ENCODE peak calls at places on chromosome 2, in nine cellular contexts. One of them, this sample, is unnamed.

GRCh38 chr2:85254540-85255261 is 73.1 kb downstream of the TGOLN2 start:
- DNase-seq in lung: no peak
- DNase-seq in uterus: no peak
- DNase-seq in upper lobe of right lung: no peak
- DNase-seq in aorta: no peak
- DNase-seq in fibroblast of lung: no peak
- DNase-seq in HAP-1: no peak
- DNase-seq in astrocyte: no peak
- DNase-seq in WERI-Rb-1: peak; percentile 42
- DNase-seq in this sample: no peak

GRCh38 chr2:34936089-34936488 is 1337.0 kb upstream of the FAM98A start:
- DNase-seq in uterus: no peak
- DNase-seq in upper lobe of right lung: no peak
- DNase-seq in aorta: no peak
- DNase-seq in lung: no peak
- DNase-seq in astrocyte: no peak
- DNase-seq in WERI-Rb-1: no peak
- DNase-seq in fibroblast of lung: no peak
- DNase-seq in HAP-1: no peak
- DNase-seq in this sample: no peak

GRCh38 chr2:4628931-4629565 is 925.7 kb downstream of the DCDC2C start:
- DNase-seq in HAP-1: no peak
- DNase-seq in aorta: no peak
- DNase-seq in upper lobe of right lung: no peak
- DNase-seq in WERI-Rb-1: no peak
- DNase-seq in uterus: no peak
- DNase-seq in astrocyte: no peak
- DNase-seq in fibroblast of lung: no peak
- DNase-seq in lung: no peak
- DNase-seq in this sample: no peak

GRCh38 chr2:45275235-45275805 is 266.1 kb upstream of the SIX2 start:
- DNase-seq in upper lobe of right lung: no peak
- DNase-seq in lung: no peak
- DNase-seq in aorta: no peak
- DNase-seq in astrocyte: peak; percentile 30
- DNase-seq in HAP-1: no peak
- DNase-seq in uterus: no peak
- DNase-seq in fibroblast of lung: peak; percentile 38
- DNase-seq in WERI-Rb-1: no peak
- DNase-seq in this sample: peak; percentile 59

GRCh38 chr2:154908312-154908711 is 209.8 kb downstream of the KCNJ3 start:
- DNase-seq in fibroblast of lung: no peak
- DNase-seq in aorta: no peak
- DNase-seq in upper lobe of right lung: no peak
- DNase-seq in astrocyte: no peak
- DNase-seq in WERI-Rb-1: no peak
- DNase-seq in uterus: no peak
- DNase-seq in HAP-1: no peak
- DNase-seq in lung: no peak
- DNase-seq in this sample: no peak

GRCh38 chr2:230658877-230659652 is 53.6 kb upstream of the CAB39 start:
- DNase-seq in fibroblast of lung: no peak
- DNase-seq in astrocyte: no peak
- DNase-seq in WERI-Rb-1: no peak
- DNase-seq in uterus: no peak
- DNase-seq in lung: no peak
- DNase-seq in upper lobe of right lung: no peak
- DNase-seq in aorta: no peak
- DNase-seq in HAP-1: no peak
- DNase-seq in this sample: no peak

GRCh38 chr2:227608469-227609338 is 5.9 kb downstream of the SCYGR3 start:
- DNase-seq in upper lobe of right lung: no peak
- DNase-seq in astrocyte: no peak
- DNase-seq in fibroblast of lung: no peak
- DNase-seq in uterus: no peak
- DNase-seq in HAP-1: no peak
- DNase-seq in aorta: no peak
- DNase-seq in WERI-Rb-1: no peak
- DNase-seq in lung: no peak
- DNase-seq in this sample: no peak

GRCh38 chr2:239012228-239012627 is 164.3 kb downstream of the TWIST2 start:
- DNase-seq in fibroblast of lung: no peak
- DNase-seq in WERI-Rb-1: no peak
- DNase-seq in lung: no peak
- DNase-seq in astrocyte: no peak
- DNase-seq in upper lobe of right lung: peak; percentile 36
- DNase-seq in HAP-1: no peak
- DNase-seq in aorta: no peak
- DNase-seq in uterus: no peak
- DNase-seq in this sample: no peak

GRCh38 chr2:72112421-72112820 is 35.2 kb downstream of the CYP26B1 start:
- DNase-seq in uterus: no peak
- DNase-seq in astrocyte: peak; percentile 58
- DNase-seq in upper lobe of right lung: no peak
- DNase-seq in lung: no peak
- DNase-seq in aorta: no peak
- DNase-seq in WERI-Rb-1: no peak
- DNase-seq in HAP-1: no peak
- DNase-seq in fibroblast of lung: peak; percentile 19
- DNase-seq in this sample: peak; percentile 49

GRCh38 chr2:63424329-63425078 is 163.8 kb downstream of the WDPCP start:
- DNase-seq in uterus: no peak
- DNase-seq in WERI-Rb-1: peak; percentile 31
- DNase-seq in upper lobe of right lung: no peak
- DNase-seq in fibroblast of lung: peak; percentile 59
- DNase-seq in astrocyte: no peak
- DNase-seq in lung: no peak
- DNase-seq in HAP-1: peak; percentile 73
- DNase-seq in aorta: no peak
- DNase-seq in this sample: peak; percentile 54

GRCh38 chr2:62145478-62146100 is 50.3 kb upstream of the B3GNT2 start:
- DNase-seq in lung: no peak
- DNase-seq in WERI-Rb-1: no peak
- DNase-seq in fibroblast of lung: no peak
- DNase-seq in upper lobe of right lung: no peak
- DNase-seq in astrocyte: no peak
- DNase-seq in uterus: no peak
- DNase-seq in aorta: no peak
- DNase-seq in HAP-1: no peak
- DNase-seq in this sample: no peak

GRCh38 chr2:52632543-52632942 is 1135.1 kb upstream of the CHAC2 start:
- DNase-seq in WERI-Rb-1: peak; percentile 51
- DNase-seq in astrocyte: no peak
- DNase-seq in uterus: no peak
- DNase-seq in fibroblast of lung: no peak
- DNase-seq in aorta: no peak
- DNase-seq in lung: no peak
- DNase-seq in upper lobe of right lung: no peak
- DNase-seq in HAP-1: no peak
- DNase-seq in this sample: no peak

GRCh38 chr2:66925128-66925527 is 472.0 kb upstream of the ETAA1 start:
- DNase-seq in lung: no peak
- DNase-seq in HAP-1: no peak
- DNase-seq in uterus: no peak
- DNase-seq in WERI-Rb-1: no peak
- DNase-seq in fibroblast of lung: peak; percentile 20
- DNase-seq in astrocyte: peak; percentile 66
- DNase-seq in upper lobe of right lung: no peak
- DNase-seq in aorta: no peak
- DNase-seq in this sample: peak; percentile 43

GRCh38 chr2:234453216-234453615 is 43.7 kb downstream of the ARL4C start:
- DNase-seq in aorta: no peak
- DNase-seq in WERI-Rb-1: no peak
- DNase-seq in lung: no peak
- DNase-seq in uterus: no peak
- DNase-seq in astrocyte: no peak
- DNase-seq in HAP-1: no peak
- DNase-seq in fibroblast of lung: no peak
- DNase-seq in upper lobe of right lung: no peak
- DNase-seq in this sample: peak; percentile 72

GRCh38 chr2:116319001-116319400 is 1495.5 kb upstream of the DDX18 start:
- DNase-seq in upper lobe of right lung: no peak
- DNase-seq in fibroblast of lung: no peak
- DNase-seq in astrocyte: no peak
- DNase-seq in aorta: no peak
- DNase-seq in lung: no peak
- DNase-seq in WERI-Rb-1: no peak
- DNase-seq in HAP-1: peak; percentile 63
- DNase-seq in uterus: no peak
- DNase-seq in this sample: no peak

GRCh38 chr2:28499298-28499697 is 3.4 kb downstream of the PLB1 start:
- DNase-seq in lung: no peak
- DNase-seq in upper lobe of right lung: no peak
- DNase-seq in aorta: no peak
- DNase-seq in WERI-Rb-1: no peak
- DNase-seq in fibroblast of lung: no peak
- DNase-seq in uterus: no peak
- DNase-seq in astrocyte: no peak
- DNase-seq in HAP-1: no peak
- DNase-seq in this sample: no peak

GRCh38 chr2:9744256-9745004 is 98.8 kb upstream of the TAF1B start:
- DNase-seq in astrocyte: no peak
- DNase-seq in aorta: no peak
- DNase-seq in fibroblast of lung: no peak
- DNase-seq in uterus: no peak
- DNase-seq in lung: no peak
- DNase-seq in WERI-Rb-1: no peak
- DNase-seq in HAP-1: no peak
- DNase-seq in upper lobe of right lung: no peak
- DNase-seq in this sample: no peak

DNA sequence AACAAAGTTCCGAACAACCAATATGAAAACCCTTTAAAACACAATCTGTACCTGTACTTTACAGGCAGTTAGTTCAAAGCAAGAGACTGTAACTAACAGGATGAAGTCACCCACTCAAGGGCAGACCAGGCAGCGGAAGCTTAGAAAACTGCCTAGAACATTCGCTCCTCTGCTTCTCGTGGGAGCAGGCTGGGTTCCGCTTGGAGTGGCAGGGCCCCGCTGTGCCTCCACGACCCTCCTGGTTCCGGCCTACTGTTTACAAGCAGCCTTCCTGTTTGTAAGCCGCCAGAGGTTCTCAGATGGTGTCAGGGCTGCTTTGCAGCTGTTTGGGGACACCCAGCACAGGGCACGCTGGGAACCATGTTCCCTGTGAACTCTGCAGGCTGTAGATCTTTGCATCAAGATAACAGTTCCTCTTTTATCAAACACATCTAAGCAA is 31.3 kb downstream of the CIB4 start:
- DNase-seq in aorta: no peak
- DNase-seq in upper lobe of right lung: peak; percentile 63
- DNase-seq in HAP-1: no peak
- DNase-seq in uterus: no peak
- DNase-seq in WERI-Rb-1: no peak
- DNase-seq in lung: no peak
- DNase-seq in fibroblast of lung: no peak
- DNase-seq in astrocyte: no peak
- DNase-seq in this sample: no peak
- H3K27me3 ChIP-seq in aorta: no peaks in the 10 kb centered on the region
- H3K27me3 ChIP-seq in upper lobe of right lung: no peaks in the 10 kb centered on the region
- H3K27me3 ChIP-seq in HAP-1: peaks cover 6% of the 10 kb centered on the region
- H3K27me3 ChIP-seq in uterus: no peaks in the 10 kb centered on the region
- H3K27me3 ChIP-seq in WERI-Rb-1: no peaks in the 10 kb centered on the region
- H3K27me3 ChIP-seq in lung: no peaks in the 10 kb centered on the region
- H3K27me3 ChIP-seq in fibroblast of lung: peaks cover 37% of the 10 kb centered on the region
- H3K27me3 ChIP-seq in astrocyte: peaks cover 19% of the 10 kb centered on the region
- H3K27me3 ChIP-seq in this sample: peaks cover 11% of the 10 kb centered on the region

DNA sequence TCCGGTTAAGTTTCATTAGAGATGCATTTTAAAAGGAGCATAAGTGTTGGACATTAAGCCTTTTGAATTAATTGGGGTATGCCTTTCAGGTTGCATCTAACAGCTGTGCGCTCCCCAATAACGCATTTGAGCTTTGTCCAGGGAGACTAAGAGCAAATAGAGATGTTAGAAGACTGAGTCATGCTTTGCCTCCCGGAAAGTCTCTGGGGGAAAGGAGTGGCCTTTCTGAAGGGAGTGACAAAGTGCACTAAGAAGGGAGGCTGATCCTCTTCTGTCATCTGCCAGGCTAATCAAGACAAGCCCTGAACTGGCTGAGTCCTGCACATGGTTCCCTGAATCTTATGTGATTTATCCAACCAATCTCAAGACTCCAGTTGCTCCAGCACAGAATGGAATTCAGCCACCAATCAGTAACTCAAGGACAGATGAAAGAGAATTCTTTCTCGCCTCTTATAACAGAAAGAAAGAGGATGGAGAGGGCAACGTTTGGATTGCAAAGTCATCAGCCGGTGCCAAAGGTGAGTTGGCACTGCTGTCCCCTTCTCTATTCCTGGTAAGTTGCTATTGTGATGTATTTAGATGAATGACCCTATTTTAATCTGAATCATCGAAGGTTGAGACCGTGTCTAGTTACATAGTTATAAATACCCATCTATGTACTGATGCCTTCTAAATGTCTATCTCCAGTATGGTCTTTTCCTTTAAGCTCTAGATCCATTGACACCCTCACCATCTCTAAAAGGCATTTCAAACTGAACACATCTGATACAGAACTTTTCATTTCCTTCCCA is 12.1 kb downstream of the TTL start:
- DNase-seq in fibroblast of lung: peak; percentile 55
- DNase-seq in aorta: no peak
- DNase-seq in astrocyte: peak; percentile 57
- DNase-seq in HAP-1: no peak
- DNase-seq in upper lobe of right lung: no peak
- DNase-seq in WERI-Rb-1: peak; percentile 70
- DNase-seq in uterus: no peak
- DNase-seq in lung: no peak
- DNase-seq in this sample: peak; percentile 88
- H3K4me3 ChIP-seq in fibroblast of lung: no peak overlapping the region
- H3K4me3 ChIP-seq in aorta: no peak overlapping the region
- H3K4me3 ChIP-seq in astrocyte: no peak overlapping the region
- H3K4me3 ChIP-seq in HAP-1: no peak overlapping the region
- H3K4me3 ChIP-seq in upper lobe of right lung: no peak overlapping the region
- H3K4me3 ChIP-seq in WERI-Rb-1: no peak overlapping the region
- H3K4me3 ChIP-seq in uterus: no peak overlapping the region
- H3K4me3 ChIP-seq in lung: no peak overlapping the region
- H3K4me3 ChIP-seq in this sample: no peak overlapping the region

GRCh38 chr2:120976501-120977307 is 241.0 kb downstream of the GLI2 start:
- DNase-seq in fibroblast of lung: no peak
- DNase-seq in WERI-Rb-1: no peak
- DNase-seq in astrocyte: no peak
- DNase-seq in lung: no peak
- DNase-seq in aorta: peak; percentile 38
- DNase-seq in HAP-1: no peak
- DNase-seq in uterus: no peak
- DNase-seq in upper lobe of right lung: no peak
- DNase-seq in this sample: no peak
- H3K36me3 ChIP-seq in fibroblast of lung: peaks cover 14% of the 10 kb centered on the region
- H3K36me3 ChIP-seq in WERI-Rb-1: no peaks in the 10 kb centered on the region
- H3K36me3 ChIP-seq in astrocyte: peaks cover 25% of the 10 kb centered on the region
- H3K36me3 ChIP-seq in lung: no peaks in the 10 kb centered on the region
- H3K36me3 ChIP-seq in aorta: no peaks in the 10 kb centered on the region
- H3K36me3 ChIP-seq in HAP-1: peaks cover 11% of the 10 kb centered on the region
- H3K36me3 ChIP-seq in uterus: no peaks in the 10 kb centered on the region
- H3K36me3 ChIP-seq in upper lobe of right lung: no peaks in the 10 kb centered on the region
- H3K36me3 ChIP-seq in this sample: no peaks in the 10 kb centered on the region

DNA sequence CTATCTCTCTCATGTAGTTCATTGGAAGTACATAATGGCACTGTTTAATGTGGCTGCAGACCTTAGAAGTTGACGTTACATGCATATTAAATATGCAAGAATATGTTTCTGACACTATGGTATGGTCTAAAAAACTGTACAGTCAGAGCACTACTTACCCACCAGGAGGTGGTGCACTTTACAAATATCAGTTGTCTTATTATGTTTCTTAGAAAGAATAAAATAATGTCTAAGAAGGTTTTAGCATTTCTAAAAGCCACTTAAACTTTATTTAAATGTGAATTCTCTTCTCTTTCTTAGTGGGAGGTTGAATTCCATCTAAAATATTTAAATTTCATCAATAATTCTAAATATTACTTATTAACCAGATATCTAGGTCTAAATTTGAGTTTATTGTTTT is 4.3 kb downstream of the TMEFF2 start:
- DNase-seq in upper lobe of right lung: no peak
- DNase-seq in astrocyte: peak; percentile 38
- DNase-seq in aorta: no peak
- DNase-seq in fibroblast of lung: peak; percentile 70
- DNase-seq in uterus: no peak
- DNase-seq in HAP-1: peak; percentile 24
- DNase-seq in lung: no peak
- DNase-seq in WERI-Rb-1: no peak
- DNase-seq in this sample: peak; percentile 42
- H3K27me3 ChIP-seq in upper lobe of right lung: peaks cover 70% of the 10 kb centered on the region
- H3K27me3 ChIP-seq in astrocyte: peaks cover 19% of the 10 kb centered on the region
- H3K27me3 ChIP-seq in aorta: no peaks in the 10 kb centered on the region
- H3K27me3 ChIP-seq in fibroblast of lung: peaks cover 18% of the 10 kb centered on the region
- H3K27me3 ChIP-seq in uterus: peaks cover 7% of the 10 kb centered on the region
- H3K27me3 ChIP-seq in HAP-1: peaks cover 19% of the 10 kb centered on the region
- H3K27me3 ChIP-seq in lung: no peaks in the 10 kb centered on the region
- H3K27me3 ChIP-seq in WERI-Rb-1: peaks cover 7% of the 10 kb centered on the region
- H3K27me3 ChIP-seq in this sample: peaks cover 27% of the 10 kb centered on the region

This sample was measured in bronchial epithelial cell.